ENCODE peak calls at places on chromosomes 5 and 9, in six cellular contexts. P is D721Med, T is colonic mucosa, O is A549, A is body of pancreas, M is fibroblast of villous mesenchyme. E is an unnamed sample.

GRCh38 chr5:176636426-176636825 is 6.0 kb downstream of the EIF4E1B start:
- DNase-seq in P (no peak), T (no peak), O (no peak), A (no peak), M (peak), E (no peak)

GRCh38 chr9:26375448-26375847 is 517.2 kb downstream of the CAAP1 start:
- DNase-seq in P (no peak), T (no peak), O (no peak), A (no peak), M (no peak), E (no peak)

GRCh38 chr5:88883566-88884434 is 816 bp upstream of the MEF2C start:
- DNase-seq in P (no peak), T (peak), O (no peak), A (peak), M (peak), E (peak)

GRCh38 chr5:146640285-146640896 is 124.4 kb upstream of the GPR151 start:
- DNase-seq in P (no peak), T (peak), O (no peak), A (no peak), M (peak), E (no peak)

GRCh38 chr5:115424030-115424429 is 120.5 kb downstream of the FEM1C start:
- DNase-seq in P (no peak), T (no peak), O (no peak), A (no peak), M (no peak), E (no peak)

GRCh38 chr9:135339378-135339973 is 140.1 kb upstream of the PPP1R26 start:
- DNase-seq in P (peak), T (no peak), O (no peak), A (no peak), M (no peak), E (no peak)

GRCh38 chr9:96382175-96382574 is 1.3 kb downstream of the SLC35D2 start:
- DNase-seq in P (no peak), T (no peak), O (no peak), A (no peak), M (peak), E (no peak)

GRCh38 chr5:138467711-138468132 is 2.4 kb downstream of the EGR1 start:
- DNase-seq in P (no peak), T (no peak), O (no peak), A (peak), M (no peak), E (no peak)

GRCh38 chr5:64971538-64971937 is 202.8 kb downstream of the CWC27 start:
- DNase-seq in P (no peak), T (no peak), O (no peak), A (no peak), M (peak), E (no peak)

GRCh38 chr5:89236900-89237299 is 353.9 kb upstream of the MEF2C start:
- DNase-seq in P (no peak), T (no peak), O (no peak), A (no peak), M (no peak), E (no peak)

GRCh38 chr5:16411741-16412455 is 53.7 kb downstream of the ZNF622 start:
- DNase-seq in P (no peak), T (peak), O (no peak), A (no peak), M (no peak), E (no peak)

GRCh38 chr9:98202252-98202651 is 9.8 kb upstream of the CORO2A start:
- DNase-seq in P (no peak), T (no peak), O (no peak), A (no peak), M (no peak), E (no peak)

GRCh38 chr9:125446581-125447094 is 185.0 kb downstream of the GAPVD1 start:
- DNase-seq in P (no peak), T (no peak), O (no peak), A (no peak), M (no peak), E (no peak)

GRCh38 chr5:42950466-42951168 is 89.5 kb downstream of the ANXA2R start:
- DNase-seq in P (no peak), T (peak), O (peak), A (peak), M (peak), E (peak)

GRCh38 chr9:136327313-136327971 is at the start of gene GPSM1:
- DNase-seq in P (peak), T (no peak), O (peak), A (peak), M (peak), E (no peak)

GRCh38 chr9:92245005-92245797 is 48.3 kb downstream of the IARS1 start:
- DNase-seq in P (no peak), T (no peak), O (no peak), A (peak), M (peak), E (no peak)

GRCh38 chr5:1511651-1512540 is 11.9 kb downstream of the LPCAT1 start:
- DNase-seq in P (peak), T (peak), O (peak), A (peak), M (peak), E (peak)

GRCh38 chr5:75331095-75332090 is 5.6 kb upstream of the HMGCR start:
- DNase-seq in P (no peak), T (no peak), O (no peak), A (no peak), M (no peak), E (no peak)

GRCh38 chr9:109447329-109448076 is 50.6 kb downstream of the PTPN3 start:
- DNase-seq in P (no peak), T (no peak), O (no peak), A (no peak), M (no peak), E (no peak)

GRCh38 chr9:93187574-93187973 is 3.6 kb downstream of the WNK2 start:
- DNase-seq in P (no peak), T (peak), O (no peak), A (peak), M (no peak), E (no peak)

GRCh38 chr5:100777680-100778281 is 125.3 kb downstream of the ST8SIA4 start:
- DNase-seq in P (no peak), T (peak), O (no peak), A (no peak), M (peak), E (peak)

GRCh38 chr5:106418196-106418595 is 1252.5 kb downstream of the EFNA5 start:
- DNase-seq in P (no peak), T (no peak), O (no peak), A (no peak), M (no peak), E (no peak)

GRCh38 chr5:375921-376871 is 54.7 kb downstream of the AHRR start:
- DNase-seq in P (no peak), T (peak), O (no peak), A (no peak), M (no peak), E (peak)

GRCh38 chr5:142845402-142845901 is 75.3 kb downstream of the ARHGAP26 start:
- DNase-seq in P (no peak), T (peak), O (no peak), A (no peak), M (no peak), E (no peak)

GRCh38 chr5:145130996-145131395 is 704.1 kb downstream of the PRELID2 start:
- DNase-seq in P (no peak), T (no peak), O (no peak), A (no peak), M (no peak), E (no peak)

GRCh38 chr9:135183538-135184153 is 96.2 kb downstream of the OLFM1 start:
- DNase-seq in P (no peak), T (no peak), O (no peak), A (no peak), M (no peak), E (no peak)

GRCh38 chr5:162817381-162817780 is 620.0 kb upstream of the CCNG1 start:
- DNase-seq in P (no peak), T (no peak), O (no peak), A (no peak), M (no peak), E (no peak)

GRCh38 chr5:32779754-32780415 is 68.8 kb downstream of the NPR3 start:
- DNase-seq in P (no peak), T (no peak), O (no peak), A (no peak), M (no peak), E (no peak)

GRCh38 chr5:149657324-149657723 is 72.8 kb upstream of the PPARGC1B start:
- DNase-seq in P (no peak), T (no peak), O (no peak), A (no peak), M (no peak), E (no peak)

GRCh38 chr5:149921597-149921996 is 23.0 kb downstream of the PDE6A start:
- DNase-seq in P (no peak), T (no peak), O (no peak), A (no peak), M (no peak), E (no peak)

GRCh38 chr5:94157704-94158608 is 416.6 kb upstream of the POU5F2 start:
- DNase-seq in P (no peak), T (no peak), O (no peak), A (no peak), M (no peak), E (no peak)

GRCh38 chr5:94153736-94154450 is 412.5 kb upstream of the POU5F2 start:
- DNase-seq in P (no peak), T (no peak), O (no peak), A (no peak), M (no peak), E (no peak)

GRCh38 chr5:94154672-94155071 is 413.3 kb upstream of the POU5F2 start:
- DNase-seq in P (no peak), T (no peak), O (no peak), A (no peak), M (no peak), E (no peak)

GRCh38 chr5:94159144-94159543 is 417.7 kb upstream of the POU5F2 start:
- DNase-seq in P (no peak), T (no peak), O (no peak), A (no peak), M (no peak), E (no peak)
- TF ChIP-seq CTCF in P (no peak), T (no peak), O (no peak), A (no peak), M (peak), E (no peak)

GRCh38 chr9:133470427-133470924 is 8.4 kb downstream of the SLC2A6 start:
- DNase-seq in P (no peak), T (no peak), O (no peak), A (no peak), M (no peak), E (no peak)
- TF ChIP-seq CTCF in P (no peak), T (no peak), O (no peak), A (no peak), M (no peak), E (no peak)

DNA sequence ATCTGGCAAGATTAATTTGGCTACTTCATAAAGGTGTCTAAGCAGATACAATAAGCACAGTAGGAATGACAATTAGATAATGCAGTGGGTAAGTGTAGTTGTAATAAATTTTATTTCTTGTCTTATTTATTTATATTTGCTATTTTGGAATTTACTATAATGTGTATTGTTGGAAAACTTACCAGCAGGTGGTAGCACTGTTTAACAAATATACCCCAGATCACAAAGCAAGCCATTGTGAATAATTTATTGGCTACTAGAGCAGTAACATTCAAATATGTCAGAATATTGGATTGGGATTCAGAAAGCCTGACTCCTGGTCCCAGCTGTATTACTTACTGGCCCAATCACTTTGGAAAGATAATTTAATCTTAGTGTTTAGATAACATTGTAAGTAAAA is 78.0 kb downstream of the ISOC1 start:
- DNase-seq in P (no peak), T (no peak), O (no peak), A (no peak), M (peak), E (no peak)
- TF ChIP-seq CTCF in P (peak), T (no peak), O (peak), A (no peak), M (peak), E (no peak)

GRCh38 chr5:135833961-135834638 is 363 bp upstream of the SLC25A48 start:
- DNase-seq in P (no peak), T (no peak), O (no peak), A (no peak), M (peak), E (no peak)

GRCh38 chr5:135833521-135833920 is 942 bp upstream of the SLC25A48 start:
- DNase-seq in P (no peak), T (no peak), O (no peak), A (no peak), M (no peak), E (no peak)

GRCh38 chr5:135835766-135836165 is 1.3 kb downstream of the SLC25A48 start:
- DNase-seq in P (no peak), T (no peak), O (no peak), A (no peak), M (no peak), E (no peak)

GRCh38 chr5:135832941-135833340 is 1.5 kb upstream of the SLC25A48 start:
- DNase-seq in P (no peak), T (no peak), O (no peak), A (no peak), M (no peak), E (no peak)

GRCh38 chr5:135834639-135835529 is at the start of gene SLC25A48:
- DNase-seq in P (no peak), T (peak), O (peak), A (peak), M (no peak), E (no peak)
- TF ChIP-seq CTCF in P (no peak), T (peak), O (peak), A (no peak), M (no peak), E (peak)

DNA sequence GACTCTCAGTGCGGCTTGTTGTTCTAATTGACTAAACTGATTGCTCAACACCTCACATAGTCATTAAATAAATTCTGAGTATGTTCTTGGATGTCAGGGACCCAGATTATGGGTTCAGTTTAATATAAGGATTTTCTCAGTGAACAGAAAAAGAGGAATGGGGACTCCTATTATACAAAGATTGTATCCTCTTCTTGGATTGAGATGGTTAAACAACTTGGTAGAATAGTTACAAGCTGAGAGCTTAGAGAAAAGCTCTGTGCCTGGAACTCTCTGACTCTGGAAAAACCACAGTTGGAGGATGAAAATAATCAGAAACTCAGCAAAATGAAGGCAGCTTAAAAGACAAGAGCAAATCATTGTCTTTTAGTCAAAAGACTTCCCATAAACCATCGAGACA is 30.5 kb downstream of the ANKRA2 start:
- DNase-seq in P (no peak), T (no peak), O (no peak), A (no peak), M (no peak), E (no peak)
- TF ChIP-seq CTCF in P (no peak), T (no peak), O (no peak), A (no peak), M (no peak), E (no peak)

DNA sequence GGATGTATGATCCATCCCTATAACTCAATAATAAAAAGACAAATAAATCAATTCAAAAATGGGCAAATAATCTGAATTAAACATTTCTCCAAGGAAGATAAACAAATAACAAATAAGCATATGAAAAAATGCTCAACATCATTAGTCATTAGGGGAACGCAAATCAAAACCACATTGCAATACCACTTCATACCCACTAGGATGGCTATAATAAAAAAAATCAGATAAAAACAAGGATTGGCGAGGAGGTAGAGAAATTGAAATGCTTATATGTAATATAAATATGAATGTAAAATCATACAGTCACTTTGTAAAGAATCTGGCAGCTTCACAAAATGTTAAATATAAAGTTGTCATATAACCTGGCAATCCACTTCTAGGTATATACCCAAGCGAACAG is 52.3 kb upstream of the TBCA start:
- DNase-seq in P (no peak), T (no peak), O (no peak), A (no peak), M (no peak), E (no peak)
- TF ChIP-seq CTCF in P (no peak), T (no peak), O (no peak), A (no peak), M (peak), E (peak)

GRCh38 chr9:19642256-19642655 is 146.6 kb downstream of the SLC24A2 start:
- DNase-seq in P (no peak), T (no peak), O (no peak), A (no peak), M (no peak), E (no peak)
- TF ChIP-seq CTCF in P (peak), T (no peak), O (no peak), A (no peak), M (no peak), E (no peak)

GRCh38 chr5:38666668-38667498 is 110.4 kb upstream of the LIFR start:
- DNase-seq in P (no peak), T (no peak), O (peak), A (peak), M (peak), E (no peak)
- TF ChIP-seq CTCF in P (peak), T (no peak), O (peak), A (peak), M (peak), E (no peak)

DNA sequence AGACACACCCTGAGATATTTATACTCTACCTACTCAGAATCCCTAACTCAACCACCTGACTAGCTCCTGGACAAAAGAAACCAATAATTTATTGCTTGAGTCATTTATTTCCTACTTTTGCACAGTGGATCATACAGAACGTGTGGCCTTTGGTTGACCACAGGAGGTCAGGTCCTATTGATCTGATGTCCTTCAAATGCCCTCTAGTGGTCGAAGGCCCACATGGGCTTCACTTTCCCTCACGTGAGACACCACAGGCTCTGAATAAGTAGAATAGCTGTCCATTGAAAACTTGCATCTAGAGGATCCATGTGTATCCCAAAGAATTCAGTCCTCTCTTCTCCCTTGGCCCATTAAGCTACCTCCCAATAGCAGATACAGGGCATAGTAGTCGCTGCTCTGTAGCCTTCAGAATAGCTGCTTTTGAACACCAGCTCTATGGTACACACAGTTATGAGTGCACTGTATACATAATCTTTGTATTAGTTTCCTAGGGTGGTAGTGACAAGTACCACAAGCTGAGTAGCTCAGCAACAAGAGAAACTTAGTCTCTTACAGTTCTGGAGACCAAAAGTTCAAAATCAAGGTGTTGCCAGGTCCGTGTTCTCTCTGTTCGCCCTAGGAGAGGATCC is 177.6 kb upstream of the SMARCA2 start:
- DNase-seq in P (no peak), T (peak), O (peak), A (peak), M (peak), E (no peak)
- TF ChIP-seq CTCF in P (peak), T (no peak), O (peak), A (peak), M (peak), E (peak)